ENCODE peak calls at places on chromosome 11, in four cellular contexts. G is heart left ventricle, Y is gastrocnemius medialis, O is erythroblast. Z is an unnamed sample.

GRCh38 chr11:62000539-62001446 is 33.4 kb upstream of the FTH1 start:
- DNase-seq in G (no peak), Y (no peak), O (no peak), Z (no peak)

GRCh38 chr11:76756341-76756771 is 26.8 kb upstream of the TSKU start:
- DNase-seq in G (no peak), Y (no peak), O (no peak), Z (no peak)

GRCh38 chr11:78800756-78801155 is 226.1 kb upstream of the NARS2 start:
- DNase-seq in G (no peak), Y (no peak), O (no peak), Z (no peak)

GRCh38 chr11:65894034-65894591 is 3.6 kb downstream of the CCDC85B start:
- DNase-seq in G (peak; percentile 77), Y (no peak), O (no peak), Z (no peak)

GRCh38 chr11:64742940-64743590 is 877 bp downstream of the RASGRP2 start:
- DNase-seq in G (peak; percentile 86), Y (peak; percentile 48), O (peak; percentile 79), Z (no peak)

GRCh38 chr11:88353835-88354496 is 16.4 kb upstream of the CTSC start:
- DNase-seq in G (no peak), Y (no peak), O (no peak), Z (no peak)

GRCh38 chr11:123211981-123212380 is 16.9 kb upstream of the CLMP start:
- DNase-seq in G (no peak), Y (no peak), O (no peak), Z (no peak)

GRCh38 chr11:101860694-101861371 is 54.0 kb upstream of the CEP126 start:
- DNase-seq in G (peak; percentile 19), Y (no peak), O (peak; percentile 42), Z (no peak)

GRCh38 chr11:80315263-80315662 is 874.4 kb upstream of the TENM4 start:
- DNase-seq in G (no peak), Y (no peak), O (no peak), Z (no peak)

GRCh38 chr11:74141908-74142307 is 28.9 kb downstream of the C2CD3 start:
- DNase-seq in G (no peak), Y (no peak), O (no peak), Z (no peak)

DNA sequence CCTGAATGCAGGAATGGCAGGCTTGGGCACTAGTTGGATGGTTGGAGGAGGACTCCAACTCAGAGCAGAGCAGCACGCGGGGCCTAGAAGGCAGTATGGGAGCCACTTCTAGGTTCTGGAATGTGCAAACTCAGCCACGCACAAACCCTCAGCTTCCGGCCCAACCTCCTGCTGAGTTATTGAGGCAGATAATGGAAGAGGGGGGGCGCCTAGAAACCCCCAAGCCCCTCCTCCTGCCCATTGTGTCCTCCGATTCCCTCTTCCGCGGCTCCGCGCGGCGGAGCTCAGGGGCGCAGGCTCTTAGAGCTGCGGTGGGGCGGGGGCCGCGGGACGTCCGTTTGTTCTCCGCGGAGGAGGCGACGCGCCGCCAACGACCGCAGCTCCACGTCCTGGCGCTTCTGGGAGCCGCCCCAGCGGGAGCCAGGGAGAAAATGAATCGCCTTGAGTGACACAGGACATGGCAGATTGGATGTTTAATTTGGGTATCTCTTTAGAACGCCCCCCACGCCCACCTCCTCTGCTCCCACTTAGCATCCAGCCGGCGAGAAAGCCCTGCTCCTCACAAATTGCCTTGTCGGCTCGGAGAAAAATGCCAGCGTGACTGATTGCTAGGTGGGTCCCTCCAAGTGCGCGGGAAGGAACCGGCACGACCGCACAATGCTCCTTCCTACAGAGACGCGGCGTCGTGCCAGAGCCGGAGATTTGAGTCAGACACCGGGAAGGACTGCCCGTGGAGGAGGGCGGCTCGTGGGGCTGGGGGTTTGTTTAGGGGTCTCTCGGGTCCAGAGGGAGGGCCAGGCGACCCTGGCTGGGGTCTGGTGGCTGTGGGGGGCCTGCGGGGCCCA is 144.6 kb downstream of the NECTIN1 start:
- DNase-seq in G (no peak), Y (no peak), O (no peak), Z (no peak)
- TF ChIP-seq POLR2A in G (no peak), Y (no peak), O (no peak), Z (no peak)

DNA sequence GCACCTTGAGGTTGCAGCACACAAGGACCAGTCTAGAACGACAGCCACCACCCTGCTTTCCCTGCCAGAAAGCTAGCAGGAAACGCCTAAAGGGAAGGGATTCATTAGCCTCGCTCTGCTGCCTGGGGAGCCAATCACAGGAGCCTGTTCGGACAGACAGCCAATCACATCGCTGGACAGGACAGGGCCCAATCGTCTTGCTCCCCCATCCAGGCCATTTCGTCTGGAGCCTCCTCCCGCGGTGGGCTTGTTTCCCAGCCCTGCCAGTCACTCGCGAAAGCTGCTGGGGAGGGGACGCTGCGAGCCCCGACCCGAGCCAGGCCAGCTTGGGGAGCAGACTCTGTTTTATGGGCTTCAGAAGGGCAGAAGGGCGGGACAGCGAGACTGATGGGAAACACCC is 79.8 kb upstream of the NCAM1 start:
- DNase-seq in G (peak; percentile 82), Y (peak; percentile 51), O (no peak), Z (peak; percentile 2)
- TF ChIP-seq POLR2A in G (no peak), Y (no peak), O (no peak), Z (no peak)

GRCh38 chr11:66979336-66979980 is 4.4 kb downstream of the C11orf86 start:
- DNase-seq in G (no peak), Y (no peak), O (no peak), Z (no peak)

GRCh38 chr11:66978717-66979116 is 3.6 kb downstream of the C11orf86 start:
- DNase-seq in G (no peak), Y (no peak), O (no peak), Z (no peak)

GRCh38 chr11:66983275-66983924 is 8.3 kb downstream of the C11orf86 start:
- DNase-seq in G (no peak), Y (no peak), O (no peak), Z (no peak)

GRCh38 chr11:66985508-66986177 is 10.5 kb downstream of the C11orf86 start:
- DNase-seq in G (peak; percentile 52), Y (peak; percentile 73), O (no peak), Z (no peak)

GRCh38 chr11:66981976-66982578 is 7.0 kb downstream of the C11orf86 start:
- DNase-seq in G (peak; percentile 88), Y (peak; percentile 52), O (peak; percentile 55), Z (peak; percentile 7)
- TF ChIP-seq POLR2A in G (no peak), Y (no peak), O (no peak), Z (no peak)

GRCh38 chr11:125625594-125626380 is 824 bp downstream of the CHEK1 start:
- DNase-seq in G (peak; percentile 90), Y (peak; percentile 66), O (peak; percentile 95), Z (peak; percentile 33)
- TF ChIP-seq POLR2A in G (no peak), Y (peak; percentile 34), O (peak; percentile 92), Z (no peak)

DNA sequence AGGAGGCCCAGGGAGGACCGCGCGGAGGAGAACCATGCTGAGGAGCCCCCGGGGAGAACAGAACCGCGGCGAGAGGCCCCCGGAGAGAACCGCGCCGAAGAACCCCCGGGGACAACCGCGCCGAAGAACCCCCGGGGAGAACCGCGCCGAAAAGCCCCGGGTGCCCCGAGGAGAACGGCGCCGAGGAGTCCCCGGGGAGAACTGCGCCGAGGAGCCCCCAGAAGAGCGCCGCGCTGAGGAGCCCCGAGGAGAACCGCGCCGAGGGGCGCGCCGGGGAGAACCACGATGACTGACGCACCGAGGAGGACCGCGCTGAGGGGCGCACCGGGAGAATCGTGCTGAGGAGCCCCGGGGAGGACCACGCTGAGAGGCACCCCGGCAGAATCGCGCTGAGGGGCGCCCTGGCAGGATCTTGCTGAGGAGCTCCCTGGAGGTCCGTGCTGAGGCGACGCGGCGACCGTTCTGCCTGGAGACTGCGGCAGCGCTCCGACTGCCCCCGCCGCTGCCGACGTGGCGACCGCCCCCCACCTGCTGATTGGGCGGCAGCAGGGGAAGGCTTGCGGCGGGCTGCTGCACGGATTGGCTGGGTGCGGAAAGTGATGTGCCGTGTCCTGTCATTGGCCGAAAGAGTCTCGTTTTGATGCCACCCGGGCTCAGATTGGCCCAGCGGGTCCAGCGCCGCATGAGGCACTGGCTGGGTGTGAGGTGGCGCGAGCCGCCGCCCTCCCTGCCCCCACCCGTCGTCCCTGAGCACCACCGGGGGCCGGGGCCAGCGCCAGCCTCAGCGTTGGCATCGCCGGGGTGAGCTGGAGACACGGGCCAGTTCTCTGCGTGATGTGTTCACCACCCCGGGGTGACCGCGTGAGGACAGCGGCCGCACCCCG is at the start of gene KCNQ1OT1:
- DNase-seq in G (peak; percentile 91), Y (peak; percentile 89), O (peak; percentile 96), Z (peak; percentile 53)
- TF ChIP-seq POLR2A in G (peak; percentile 69), Y (peak; percentile 92), O (peak; percentile 94), Z (no peak)

GRCh38 chr11:47725445-47726442 is 10.6 kb upstream of the AGBL2 start:
- DNase-seq in G (no peak), Y (no peak), O (no peak), Z (no peak)
- TF ChIP-seq POLR2A in G (no peak), Y (no peak), O (no peak), Z (no peak)